ENCODE peak calls at places on chromosomes 13 and 19, in five cellular contexts. C is heart right ventricle, E is body of pancreas, V is AG10803, Y is AG04450. H is an unnamed sample.
A peak's percentile ranks its signal among the peaks of the same experiment; 100 is the strongest.

GRCh38 chr19:52492991-52493470 is 34.4 kb upstream of the ZNF808 start:
- DNase-seq in C (peak; percentile 13), E (no peak), V (no peak), Y (no peak), H (no peak)

GRCh38 chr13:39612023-39612637 is 9.1 kb upstream of the LHFPL6 start:
- DNase-seq in C (no peak), E (peak; percentile 76), V (peak; percentile 77), Y (peak; percentile 43), H (peak; percentile 78)

GRCh38 chr19:31105761-31106160 is 243.5 kb downstream of the TSHZ3 start:
- DNase-seq in C (no peak), E (no peak), V (no peak), Y (no peak), H (no peak)

GRCh38 chr19:22545751-22546150 is 88.4 kb upstream of the ZNF492 start:
- DNase-seq in C (peak; percentile 21), E (peak; percentile 73), V (no peak), Y (no peak), H (no peak)

GRCh38 chr13:113009743-113010509 is 40.9 kb downstream of the MCF2L start:
- DNase-seq in C (no peak), E (no peak), V (no peak), Y (no peak), H (no peak)

GRCh38 chr19:4877753-4878490 is 10.5 kb upstream of the PLIN3 start:
- DNase-seq in C (peak; percentile 57), E (no peak), V (no peak), Y (no peak), H (peak; percentile 43)

GRCh38 chr19:6802336-6803035 is 30.0 kb downstream of the VAV1 start:
- DNase-seq in C (peak; percentile 10), E (no peak), V (no peak), Y (no peak), H (no peak)

GRCh38 chr13:100594731-100595130 is 6.1 kb upstream of the GGACT start:
- DNase-seq in C (no peak), E (peak; percentile 61), V (no peak), Y (no peak), H (no peak)

GRCh38 chr19:38878575-38879399 is 712 bp upstream of the RINL start:
- DNase-seq in C (no peak), E (no peak), V (no peak), Y (no peak), H (no peak)

GRCh38 chr19:10399878-10400277 is 3.5 kb downstream of the CDC37 start:
- DNase-seq in C (peak; percentile 75), E (no peak), V (no peak), Y (no peak), H (no peak)

GRCh38 chr19:4589579-4590410 is 30.3 kb upstream of the SEMA6B start:
- DNase-seq in C (no peak), E (no peak), V (no peak), Y (no peak), H (no peak)

GRCh38 chr13:24692541-24692940 is 12.3 kb downstream of the ATP12A start:
- DNase-seq in C (no peak), E (no peak), V (peak; percentile 65), Y (no peak), H (peak; percentile 73)

GRCh38 chr19:18939922-18940775 is 868 bp downstream of the HOMER3 start:
- DNase-seq in C (peak; percentile 39), E (peak; percentile 30), V (peak; percentile 44), Y (no peak), H (peak; percentile 67)

GRCh38 chr13:113879506-113880360 is 15.9 kb upstream of the GAS6 start:
- DNase-seq in C (peak; percentile 48), E (peak; percentile 3), V (no peak), Y (no peak), H (no peak)

GRCh38 chr13:100392709-100393630 is 195.6 kb downstream of the GGACT start:
- DNase-seq in C (peak; percentile 18), E (peak; percentile 49), V (peak; percentile 99), Y (peak; percentile 98), H (peak; percentile 100)

GRCh38 chr13:51729853-51730553 is 74.0 kb downstream of the DHRS12 start:
- DNase-seq in C (no peak), E (no peak), V (peak; percentile 86), Y (peak; percentile 44), H (peak; percentile 92)

GRCh38 chr19:48338802-48339660 is 13.7 kb downstream of the EMP3 start:
- DNase-seq in C (no peak), E (no peak), V (no peak), Y (no peak), H (no peak)

GRCh38 chr19:48632692-48633147 is 4.5 kb downstream of the DBP start:
- DNase-seq in C (no peak), E (no peak), V (peak; percentile 54), Y (no peak), H (no peak)

GRCh38 chr13:64075543-64076271 is 2660.1 kb upstream of the PCDH20 start:
- DNase-seq in C (no peak), E (no peak), V (no peak), Y (no peak), H (no peak)

GRCh38 chr13:59391696-59392095 is 772.0 kb downstream of the DIAPH3 start:
- DNase-seq in C (no peak), E (peak; percentile 64), V (peak; percentile 73), Y (peak; percentile 51), H (peak; percentile 75)

GRCh38 chr19:48969276-48970138 is 4.4 kb downstream of the FTL start:
- DNase-seq in C (no peak), E (no peak), V (no peak), Y (no peak), H (no peak)

GRCh38 chr13:27194209-27194608 is 22.6 kb upstream of the USP12 start:
- DNase-seq in C (no peak), E (no peak), V (no peak), Y (no peak), H (no peak)

GRCh38 chr19:22286151-22286810 is at the start of gene ZNF729:
- DNase-seq in C (no peak), E (no peak), V (no peak), Y (no peak), H (no peak)

GRCh38 chr19:53333071-53333465 is 481 bp upstream of the ZNF845 start:
- DNase-seq in C (peak; percentile 48), E (peak; percentile 51), V (peak; percentile 44), Y (peak; percentile 4), H (no peak)

GRCh38 chr19:43675269-43675879 is 5.4 kb upstream of the PLAUR start:
- DNase-seq in C (no peak), E (peak; percentile 43), V (peak; percentile 30), Y (no peak), H (peak; percentile 49)

GRCh38 chr19:48918801-48919247 is 14.7 kb upstream of the DHDH start:
- DNase-seq in C (no peak), E (no peak), V (no peak), Y (no peak), H (no peak)

GRCh38 chr13:67736646-67737420 is 506.7 kb upstream of the PCDH9 start:
- DNase-seq in C (no peak), E (no peak), V (peak; percentile 31), Y (peak; percentile 37), H (peak; percentile 95)

GRCh38 chr19:3148503-3148902 is 12.7 kb downstream of the GNA15 start:
- DNase-seq in C (no peak), E (no peak), V (no peak), Y (no peak), H (no peak)
- H3K4me3 ChIP-seq in C (no peak overlapping the region), E (no peak overlapping the region), V (no peak overlapping the region), Y (no peak overlapping the region), H (no peak overlapping the region)

GRCh38 chr13:46185634-46186033 is 3.7 kb upstream of the LCP1 start:
- DNase-seq in C (no peak), E (no peak), V (no peak), Y (no peak), H (no peak)

GRCh38 chr13:46183018-46183940 is 1.3 kb upstream of the LCP1 start:
- DNase-seq in C (no peak), E (no peak), V (no peak), Y (no peak), H (no peak)

GRCh38 chr13:46182491-46182877 is 507 bp upstream of the LCP1 start:
- DNase-seq in C (no peak), E (no peak), V (no peak), Y (no peak), H (no peak)

GRCh38 chr13:46181799-46182490 is at the start of gene LCP1:
- DNase-seq in C (no peak), E (no peak), V (no peak), Y (no peak), H (no peak)

GRCh38 chr13:46184277-46184699 is 2.3 kb upstream of the LCP1 start:
- DNase-seq in C (peak; percentile 23), E (peak; percentile 19), V (no peak), Y (no peak), H (no peak)
- TF ChIP-seq CTCF in C (peak; percentile 20), E (no peak), V (peak; percentile 41), Y (peak; percentile 33), H (peak; percentile 57)

GRCh38 chr19:16588089-16588823 is 16.0 kb upstream of the SLC35E1 start:
- DNase-seq in C (peak; percentile 34), E (peak; percentile 40), V (no peak), Y (no peak), H (peak; percentile 16)

GRCh38 chr19:16589917-16590316 is 17.7 kb upstream of the SLC35E1 start:
- DNase-seq in C (no peak), E (no peak), V (no peak), Y (no peak), H (no peak)

GRCh38 chr19:16587031-16588023 is 15.1 kb upstream of the SLC35E1 start:
- DNase-seq in C (no peak), E (no peak), V (peak; percentile 69), Y (no peak), H (peak; percentile 33)

GRCh38 chr19:16590876-16591802 is 18.9 kb upstream of the SLC35E1 start:
- DNase-seq in C (no peak), E (no peak), V (no peak), Y (no peak), H (no peak)

GRCh38 chr19:16588824-16589577 is 16.8 kb upstream of the SLC35E1 start:
- DNase-seq in C (no peak), E (no peak), V (no peak), Y (no peak), H (no peak)
- H3K4me3 ChIP-seq in C (no peak overlapping the region), E (no peak overlapping the region), V (no peak overlapping the region), Y (no peak overlapping the region), H (no peak overlapping the region)

GRCh38 chr13:50081106-50081898 is 66.1 kb downstream of the KCNRG start:
- DNase-seq in C (peak; percentile 56), E (peak; percentile 57), V (no peak), Y (no peak), H (peak; percentile 39)
- TF ChIP-seq CTCF in C (no peak), E (no peak), V (peak; percentile 29), Y (peak; percentile 24), H (peak; percentile 17)

H was measured in astrocyte of the spinal cord.